ENCODE peak calls at places on chromosomes 1 and 21, in seven cellular contexts. Y is fibroblast of mammary gland, J is colonic mucosa, D is fibroblast of lung, Q is ovary, K is body of pancreas, M is lower leg skin. H is an unnamed sample.

GRCh38 chr21:19322360-19322759 is 918.8 kb upstream of the TMPRSS15 start:
- DNase-seq in J (no peak), Y (peak; percentile 0), D (no peak), Q (no peak), M (no peak), K (no peak), H (no peak)

GRCh38 chr21:32604484-32604883 is 7.7 kb downstream of the CFAP298 start:
- DNase-seq in J (no peak), M (no peak), D (no peak), Q (no peak), Y (no peak), K (no peak), H (no peak)

GRCh38 chr1:43841511-43841910 is 92.1 kb upstream of the ARTN start:
- DNase-seq in D (no peak), Q (no peak), Y (no peak), M (no peak), J (no peak), K (no peak), H (no peak)

GRCh38 chr1:209549384-209550001 is 34.0 kb upstream of the CAMK1G start:
- DNase-seq in K (no peak), M (no peak), D (no peak), J (no peak), Y (no peak), Q (no peak), H (no peak)

GRCh38 chr1:117014209-117014608 is 12.6 kb downstream of the CD101 start:
- DNase-seq in M (no peak), K (no peak), Y (peak; percentile 36), J (no peak), D (peak; percentile 73), Q (no peak), H (no peak)

GRCh38 chr1:181592261-181592859 is 109.0 kb downstream of the CACNA1E start:
- DNase-seq in Y (no peak), M (no peak), D (no peak), J (no peak), Q (no peak), K (no peak), H (no peak)

GRCh38 chr1:73800376-73800775 is 397.6 kb downstream of the LRRIQ3 start:
- DNase-seq in Q (no peak), J (no peak), M (no peak), Y (peak; percentile 70), K (no peak), D (peak; percentile 71), H (peak; percentile 65)

GRCh38 chr21:44349847-44350772 is 3.3 kb upstream of the TRPM2 start:
- DNase-seq in J (no peak), Q (no peak), K (no peak), M (no peak), D (no peak), Y (no peak), H (no peak)

GRCh38 chr1:221456918-221457317 is 285.0 kb downstream of the DUSP10 start:
- DNase-seq in M (no peak), Q (no peak), Y (peak; percentile 39), K (no peak), D (peak; percentile 72), J (no peak), H (no peak)

GRCh38 chr1:10901091-10901893 is 104.8 kb upstream of the CASZ1 start:
- DNase-seq in D (peak; percentile 37), Q (no peak), K (no peak), J (peak; percentile 34), M (peak; percentile 42), Y (peak; percentile 28), H (no peak)

GRCh38 chr1:62849031-62849430 is 65.1 kb downstream of the ATG4C start:
- DNase-seq in Y (no peak), Q (no peak), J (no peak), D (no peak), M (no peak), K (no peak), H (no peak)

GRCh38 chr1:86218859-86219258 is 62.3 kb upstream of the COL24A1 start:
- DNase-seq in K (no peak), D (no peak), Q (no peak), Y (no peak), J (no peak), M (no peak), H (no peak)

GRCh38 chr1:182629674-182630073 is 25.5 kb upstream of the RGS16 start:
- DNase-seq in D (no peak), M (no peak), Y (no peak), Q (no peak), J (no peak), K (no peak), H (no peak)

GRCh38 chr1:234897365-234897699 is 231.3 kb downstream of the TOMM20 start:
- DNase-seq in M (no peak), K (no peak), J (no peak), D (no peak), Q (no peak), Y (no peak), H (no peak)

GRCh38 chr1:102834688-102835320 is 273.5 kb downstream of the COL11A1 start:
- DNase-seq in Q (no peak), D (peak; percentile 54), Y (peak; percentile 12), K (no peak), J (no peak), M (no peak), H (no peak)

GRCh38 chr1:89971600-89971999 is 23.3 kb upstream of the ZNF326 start:
- DNase-seq in Q (no peak), M (no peak), D (no peak), Y (no peak), K (no peak), J (no peak), H (no peak)

GRCh38 chr1:186429017-186429416 is 31.9 kb downstream of the PDC start:
- DNase-seq in J (no peak), Y (no peak), K (no peak), D (no peak), Q (no peak), M (no peak), H (no peak)

GRCh38 chr21:15604424-15604823 is 125.4 kb upstream of the USP25 start:
- DNase-seq in J (no peak), M (peak; percentile 28), K (no peak), D (peak; percentile 70), Y (peak; percentile 63), Q (no peak), H (peak; percentile 20)

GRCh38 chr21:28781602-28782274 is 210.9 kb downstream of the LTN1 start:
- DNase-seq in Y (peak; percentile 65), K (no peak), J (no peak), M (no peak), D (no peak), Q (no peak), H (no peak)

GRCh38 chr1:107477233-107477632 is 336.4 kb downstream of the NTNG1 start:
- DNase-seq in D (no peak), M (no peak), K (no peak), J (peak; percentile 28), Q (no peak), Y (peak; percentile 2), H (no peak)

GRCh38 chr1:81582467-81582986 is 218.2 kb upstream of the ADGRL2 start:
- DNase-seq in Q (no peak), J (no peak), M (no peak), Y (peak; percentile 38), K (no peak), D (peak; percentile 57), H (peak; percentile 7)

GRCh38 chr1:17892225-17892624 is 137.1 kb downstream of the ACTL8 start:
- DNase-seq in M (no peak), Y (no peak), K (peak; percentile 87), Q (no peak), J (no peak), D (no peak), H (no peak)

GRCh38 chr1:22731924-22732522 is 21.4 kb downstream of the EPHB2 start:
- DNase-seq in D (no peak), K (no peak), J (peak; percentile 45), Q (no peak), Y (peak; percentile 56), M (no peak), H (no peak)

DNA sequence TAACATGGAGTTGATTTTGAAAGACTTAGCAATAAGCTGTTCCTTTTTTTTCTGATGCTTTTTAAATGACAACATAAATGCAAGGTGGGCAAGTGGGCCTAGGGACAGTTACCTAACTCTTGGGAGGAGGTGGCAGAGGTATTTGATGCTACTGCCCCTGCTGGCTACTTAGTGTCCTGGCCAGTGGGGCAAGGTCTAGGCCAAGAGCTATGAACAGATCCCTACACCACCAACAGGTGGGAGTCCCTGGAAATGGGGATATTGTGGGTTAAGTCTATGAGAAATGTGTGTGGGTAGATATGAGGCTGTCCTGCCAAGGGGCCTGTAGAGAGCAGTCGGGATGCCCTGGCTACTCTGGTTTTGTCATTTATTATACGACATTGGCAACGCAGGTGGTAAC is 31.3 kb upstream of the B3GALT5 start:
- DNase-seq in J (no peak), Y (no peak), Q (no peak), D (no peak), M (no peak), K (no peak), H (no peak)
- H3K4me3 ChIP-seq in J (no peak overlapping the region), Y (no peak overlapping the region), Q (no peak overlapping the region), D (no peak overlapping the region), M (no peak overlapping the region), K (no peak overlapping the region), H (no peak overlapping the region)

DNA sequence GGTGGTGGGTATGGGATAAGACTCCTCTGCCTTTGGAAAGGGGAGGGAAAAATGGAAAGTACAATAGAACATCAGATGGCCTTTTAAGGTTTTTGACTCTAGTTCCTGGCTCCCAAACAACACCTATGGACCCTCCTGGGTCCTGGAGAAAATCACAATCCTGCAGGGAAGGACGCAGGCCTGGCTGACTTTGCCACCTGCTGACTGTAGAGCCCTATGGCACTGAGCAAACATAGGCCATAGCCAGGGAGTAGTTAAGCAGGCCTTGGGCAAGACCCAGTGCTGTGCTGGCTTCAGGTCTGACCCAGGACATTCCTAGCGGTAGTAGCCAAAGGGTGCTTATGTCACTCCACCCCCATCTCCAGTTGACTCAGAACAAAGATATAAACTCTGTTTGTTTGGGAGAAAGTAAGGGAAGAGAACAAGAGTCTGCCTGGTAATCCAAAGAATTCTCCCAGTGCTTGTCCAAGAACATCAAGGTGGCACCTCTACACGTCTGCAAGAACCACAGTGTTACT is 149.0 kb downstream of the SLC44A5 start:
- DNase-seq in K (peak; percentile 17), M (no peak), Y (no peak), Q (no peak), D (no peak), J (no peak), H (no peak)
- TF ChIP-seq CTCF in K (no peak), M (no peak), Y (no peak), Q (no peak), D (no peak), J (no peak), H (no peak)

GRCh38 chr1:119141660-119142059 is 1.2 kb upstream of the WARS2 start:
- DNase-seq in K (no peak), M (no peak), Y (no peak), D (no peak), Q (no peak), J (no peak), H (no peak)
- H3K4me3 ChIP-seq in K (no peak overlapping the region), M (no peak overlapping the region), Y (no peak overlapping the region), D (peak overlapping the region; percentile 77), Q (no peak overlapping the region), J (no peak overlapping the region), H (no peak overlapping the region)

DNA sequence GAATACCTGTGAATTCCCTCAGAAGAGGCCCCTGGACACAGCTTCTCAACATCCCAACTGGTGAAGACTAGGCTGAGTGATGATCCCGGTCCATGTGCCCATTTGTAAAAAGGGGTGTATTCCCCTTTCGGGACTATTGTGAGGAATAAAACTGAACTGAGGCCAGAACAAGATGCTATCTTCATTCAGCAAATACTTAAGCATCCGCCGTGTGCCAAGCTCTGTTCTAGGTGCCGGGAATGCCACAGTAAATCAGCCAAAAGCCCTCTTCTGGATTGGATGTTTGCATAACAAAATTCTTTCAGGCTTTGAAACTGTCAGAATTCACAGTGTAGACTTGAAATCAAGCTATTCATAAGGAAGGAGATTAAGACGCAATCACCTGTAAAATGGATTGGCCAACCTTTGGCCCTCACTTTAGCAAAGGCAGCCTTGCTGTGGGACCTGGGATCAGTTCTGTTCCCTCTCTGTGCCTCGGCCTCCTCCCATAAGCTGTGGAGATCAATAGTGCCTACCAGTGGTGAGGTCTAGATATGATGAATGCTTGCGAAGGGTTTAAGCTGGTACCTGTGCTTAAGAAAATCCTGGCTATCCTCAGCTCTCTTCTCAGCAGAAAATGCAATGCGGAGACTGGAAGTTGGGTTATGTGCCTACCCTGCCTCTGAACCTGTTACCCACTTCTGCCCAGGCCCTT is 1.8 kb downstream of the ALPL start:
- DNase-seq in M (no peak), D (peak; percentile 28), J (no peak), K (no peak), Q (no peak), Y (no peak), H (no peak)
- TF ChIP-seq CTCF in M (no peak), D (no peak), J (no peak), K (no peak), Q (no peak), Y (peak; percentile 5), H (no peak)

H was measured in AG09309.